ENCODE peak calls at places on chromosome 5, in five cellular contexts. F, J, U, A and G are unnamed samples.

GRCh38 chr5:62689599-62690368 is 111.2 kb downstream of the LRRC70 start:
- DNase-seq in F (no peak), J (no peak), U (no peak), A (no peak), G (no peak)

GRCh38 chr5:139190125-139190524 is 8.0 kb downstream of the SIL1 start:
- DNase-seq in F (peak), J (peak), U (peak), A (no peak), G (peak)

GRCh38 chr5:139637438-139638089 is 10.6 kb upstream of the CXXC5 start:
- DNase-seq in F (peak), J (peak), U (peak), A (peak), G (no peak)

GRCh38 chr5:178522361-178522760 is 67.8 kb downstream of the COL23A1 start:
- DNase-seq in F (no peak), J (no peak), U (no peak), A (no peak), G (no peak)

GRCh38 chr5:125874717-125875116 is 548.5 kb upstream of the GRAMD2B start:
- DNase-seq in F (no peak), J (no peak), U (no peak), A (no peak), G (no peak)

GRCh38 chr5:94192658-94193391 is 425.6 kb downstream of the KIAA0825 start:
- DNase-seq in F (no peak), J (no peak), U (no peak), A (no peak), G (no peak)

GRCh38 chr5:82664711-82665110 is 386.6 kb upstream of the RPS23 start:
- DNase-seq in F (no peak), J (no peak), U (no peak), A (no peak), G (no peak)

GRCh38 chr5:107248065-107248695 is 422.6 kb downstream of the EFNA5 start:
- DNase-seq in F (no peak), J (peak), U (peak), A (peak), G (no peak)

GRCh38 chr5:78768781-78769380 is 120.3 kb upstream of the LHFPL2 start:
- DNase-seq in F (no peak), J (no peak), U (no peak), A (no peak), G (no peak)

GRCh38 chr5:75620184-75620959 is 9.1 kb downstream of the ANKDD1B start:
- DNase-seq in F (no peak), J (no peak), U (no peak), A (no peak), G (no peak)

GRCh38 chr5:55176176-55176818 is 3.3 kb upstream of the CDC20B start:
- DNase-seq in F (peak), J (no peak), U (no peak), A (peak), G (no peak)

GRCh38 chr5:2753452-2754409 is 2.3 kb upstream of the IRX2 start:
- DNase-seq in F (no peak), J (peak), U (no peak), A (no peak), G (no peak)

GRCh38 chr5:135310328-135310989 is 88.6 kb downstream of the MACROH2A1 start:
- DNase-seq in F (peak), J (peak), U (peak), A (no peak), G (peak)

GRCh38 chr5:146188358-146188757 is 5.9 kb upstream of the LARS1 start:
- DNase-seq in F (peak), J (peak), U (no peak), A (no peak), G (no peak)

GRCh38 chr5:133358271-133358670 is 254.1 kb downstream of the FSTL4 start:
- DNase-seq in F (no peak), J (no peak), U (no peak), A (no peak), G (no peak)

GRCh38 chr5:132209131-132209530 is 18.5 kb downstream of the P4HA2 start:
- DNase-seq in F (no peak), J (peak), U (no peak), A (no peak), G (peak)

GRCh38 chr5:55370291-55370925 is 62.6 kb downstream of the MTREX start:
- DNase-seq in F (no peak), J (no peak), U (no peak), A (no peak), G (no peak)

GRCh38 chr5:10867408-10868303 is 106.6 kb upstream of the DAP start:
- DNase-seq in F (no peak), J (no peak), U (no peak), A (no peak), G (no peak)

GRCh38 chr5:10863763-10864383 is 102.8 kb upstream of the DAP start:
- DNase-seq in F (no peak), J (peak), U (peak), A (peak), G (no peak)

GRCh38 chr5:10866913-10867312 is 105.9 kb upstream of the DAP start:
- DNase-seq in F (no peak), J (no peak), U (no peak), A (no peak), G (no peak)
- TF ChIP-seq CTCF in F (no peak), J (no peak), U (no peak), A (no peak), G (peak)

GRCh38 chr5:124176692-124177091 is 569.7 kb downstream of the ZNF608 start:
- DNase-seq in F (no peak), J (no peak), U (peak), A (no peak), G (no peak)
- TF ChIP-seq CTCF in F (no peak), J (no peak), U (no peak), A (no peak), G (no peak)

GRCh38 chr5:96934695-96935555 is 955 bp upstream of the LNPEP start:
- DNase-seq in F (peak), J (peak), U (peak), A (peak), G (peak)
- TF ChIP-seq CTCF in F (no peak), J (no peak), U (no peak), A (no peak), G (peak)

GRCh38 chr5:141951341-141951781 is 6.6 kb downstream of the PCDH12 start:
- DNase-seq in F (no peak), J (no peak), U (peak), A (no peak), G (no peak)
- TF ChIP-seq CTCF in F (peak), J (peak), U (peak), A (peak), G (peak)

GRCh38 chr5:103393131-103393754 is 134.7 kb downstream of the MACIR start:
- DNase-seq in F (peak), J (peak), U (peak), A (peak), G (peak)
- TF ChIP-seq CTCF in F (peak), J (peak), U (peak), A (no peak), G (peak)

GRCh38 chr5:11792621-11793020 is 111.6 kb downstream of the CTNND2 start:
- DNase-seq in F (no peak), J (no peak), U (no peak), A (no peak), G (no peak)
- TF ChIP-seq CTCF in F (no peak), J (no peak), U (no peak), A (no peak), G (no peak)

GRCh38 chr5:10595678-10596309 is 31.9 kb downstream of the ANKRD33B start:
- DNase-seq in F (peak), J (peak), U (peak), A (no peak), G (peak)
- TF ChIP-seq CTCF in F (no peak), J (no peak), U (no peak), A (no peak), G (no peak)

DNA sequence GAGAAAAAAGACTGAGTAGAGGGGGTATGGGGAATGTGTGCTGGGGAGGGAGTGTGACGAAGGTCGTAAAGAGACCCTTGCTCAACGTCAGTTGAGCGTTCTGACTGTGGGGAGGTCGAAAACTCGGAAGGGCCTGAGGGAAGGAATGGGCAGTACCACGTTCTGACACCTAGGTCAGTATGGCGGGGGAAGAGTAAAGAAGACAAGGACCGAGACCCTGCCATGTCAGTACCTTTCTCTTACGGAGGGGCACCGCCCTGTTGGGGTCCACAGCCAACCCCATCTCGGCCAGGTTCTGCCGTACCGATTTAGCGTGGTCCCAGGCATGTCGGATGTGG is 426 bp downstream of the NOP16 start:
- DNase-seq in F (no peak), J (no peak), U (peak), A (peak), G (no peak)
- TF ChIP-seq CTCF in F (no peak), J (no peak), U (no peak), A (no peak), G (no peak)